ENCODE peak calls at places on chromosome 2, in ten cellular contexts. J is osteocyte; T is epithelial cell of proximal tubule; Z is fibroblast of lung; Y is psoas muscle; C is H1; Q is activated CD8-positive, alpha-beta T cell treated with anti-CD3 and anti-CD28 coated beads for 36 hours; E is tibial artery; P is coronary artery; G is Peyer's patch. V is an unnamed sample.

GRCh38 chr2:72722492-72723090 is 103.2 kb downstream of the EXOC6B start:
- DNase-seq in J (no peak), T (peak), Z (peak), Y (no peak), C (no peak), Q (no peak), E (no peak), P (no peak), G (no peak), V (no peak)

GRCh38 chr2:187976259-187976658 is 315.4 kb upstream of the GULP1 start:
- DNase-seq in J (no peak), T (no peak), Z (no peak), Y (no peak), C (no peak), Q (no peak), E (no peak), P (no peak), G (no peak), V (no peak)

GRCh38 chr2:41973871-41974270 is 74.0 kb upstream of the PKDCC start:
- DNase-seq in J (no peak), T (no peak), Z (no peak), Y (no peak), C (no peak), Q (no peak), E (no peak), P (peak), G (no peak), V (no peak)

GRCh38 chr2:2234398-2234797 is 96.7 kb downstream of the MYT1L start:
- DNase-seq in J (no peak), T (no peak), Z (no peak), Y (no peak), C (no peak), Q (no peak), E (no peak), P (no peak), G (no peak), V (no peak)

GRCh38 chr2:135030826-135031225 is 16.4 kb downstream of the MAP3K19 start:
- DNase-seq in J (no peak), T (no peak), Z (peak), Y (no peak), C (no peak), Q (no peak), E (no peak), P (no peak), G (no peak), V (no peak)

GRCh38 chr2:54979645-54980044 is 70.6 kb downstream of the RTN4 start:
- DNase-seq in J (no peak), T (no peak), Z (no peak), Y (no peak), C (no peak), Q (no peak), E (no peak), P (no peak), G (no peak), V (no peak)

GRCh38 chr2:84807063-84807485 is 73.8 kb downstream of the TRABD2A start:
- DNase-seq in J (peak), T (peak), Z (peak), Y (no peak), C (no peak), Q (no peak), E (no peak), P (no peak), G (no peak), V (no peak)

GRCh38 chr2:105781274-105781673 is 36.6 kb downstream of the NCK2 start:
- DNase-seq in J (no peak), T (peak), Z (peak), Y (no peak), C (no peak), Q (no peak), E (no peak), P (no peak), G (peak), V (no peak)

GRCh38 chr2:101262142-101262541 is 9.5 kb downstream of the CNOT11 start:
- DNase-seq in J (no peak), T (no peak), Z (no peak), Y (no peak), C (no peak), Q (no peak), E (no peak), P (no peak), G (no peak), V (no peak)

GRCh38 chr2:189018636-189019035 is 44.5 kb downstream of the COL3A1 start:
- DNase-seq in J (no peak), T (no peak), Z (peak), Y (no peak), C (no peak), Q (no peak), E (no peak), P (no peak), G (no peak), V (no peak)

DNA sequence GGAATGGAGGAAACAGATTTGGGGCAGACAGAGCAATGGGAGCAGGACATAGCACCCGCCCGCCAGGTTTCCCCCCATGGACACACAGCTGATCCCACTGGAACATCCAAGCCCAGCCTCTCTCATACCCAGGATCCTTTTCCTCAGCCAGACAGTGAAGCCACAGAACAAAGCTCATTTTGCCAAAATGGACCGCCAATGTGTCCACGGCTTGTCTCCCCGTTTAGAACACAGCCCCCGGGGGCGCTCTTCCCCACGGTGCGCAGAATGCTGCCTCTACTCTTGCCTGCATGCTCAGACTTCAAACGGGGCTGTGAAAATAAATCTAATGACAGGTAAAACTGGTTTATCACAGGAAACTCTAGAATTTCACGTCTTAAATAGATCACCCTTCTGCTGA is 548.5 kb upstream of the ID2 start:
- DNase-seq in J (no peak), T (no peak), Z (no peak), Y (no peak), C (no peak), Q (no peak), E (no peak), P (no peak), G (no peak), V (no peak)
- TF ChIP-seq CTCF in J (no peak), T (no peak), Z (no peak), Y (no peak), C (peak), Q (no peak), E (no peak), P (no peak), G (no peak), V (no peak)

DNA sequence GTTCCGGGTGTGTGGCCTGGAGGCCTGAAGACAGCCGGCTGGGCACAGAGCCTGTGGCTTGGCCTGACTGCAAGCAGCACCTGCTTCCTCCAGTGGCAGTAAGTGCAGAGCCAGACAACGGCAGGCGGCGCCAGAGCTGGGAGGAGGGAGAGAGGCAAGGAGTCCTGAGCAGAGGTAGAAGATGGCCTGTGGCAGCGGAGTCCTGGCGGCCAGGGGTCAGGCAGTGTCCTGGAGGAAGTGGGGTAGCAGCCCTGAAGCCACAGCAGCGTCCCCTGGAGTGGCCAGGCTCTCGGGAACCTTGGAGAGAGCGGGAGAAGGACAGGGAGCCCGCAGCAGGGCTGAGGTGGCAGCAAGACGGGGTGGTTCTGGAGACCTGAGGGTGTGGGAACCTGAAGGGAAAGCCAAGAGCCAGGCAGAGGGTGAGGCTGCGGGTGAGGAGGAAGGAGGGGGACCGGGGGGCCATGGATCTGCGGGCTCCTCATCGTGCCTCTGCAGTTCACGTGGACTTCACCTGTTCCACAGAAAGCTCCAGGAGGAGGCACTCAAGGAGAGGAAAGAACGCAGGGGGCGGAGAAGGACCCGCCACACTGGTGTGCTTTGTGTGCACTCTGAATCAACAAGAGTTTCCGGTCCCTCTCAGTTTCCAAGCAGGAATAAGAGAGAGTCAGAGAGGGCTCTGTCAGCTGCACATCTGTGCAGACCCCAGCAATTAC is 85.9 kb downstream of the USP40 start:
- DNase-seq in J (peak), T (no peak), Z (peak), Y (peak), C (no peak), Q (no peak), E (no peak), P (no peak), G (no peak), V (no peak)
- TF ChIP-seq CTCF in J (peak), T (peak), Z (no peak), Y (peak), C (no peak), Q (no peak), E (no peak), P (no peak), G (no peak), V (no peak)

GRCh38 chr2:24490674-24491625 is at the start of gene NCOA1:
- DNase-seq in J (peak), T (no peak), Z (peak), Y (peak), C (peak), Q (peak), E (peak), P (peak), G (peak), V (peak)
- TF ChIP-seq CTCF in J (peak), T (no peak), Z (no peak), Y (peak), C (peak), Q (no peak), E (peak), P (no peak), G (no peak), V (peak)

DNA sequence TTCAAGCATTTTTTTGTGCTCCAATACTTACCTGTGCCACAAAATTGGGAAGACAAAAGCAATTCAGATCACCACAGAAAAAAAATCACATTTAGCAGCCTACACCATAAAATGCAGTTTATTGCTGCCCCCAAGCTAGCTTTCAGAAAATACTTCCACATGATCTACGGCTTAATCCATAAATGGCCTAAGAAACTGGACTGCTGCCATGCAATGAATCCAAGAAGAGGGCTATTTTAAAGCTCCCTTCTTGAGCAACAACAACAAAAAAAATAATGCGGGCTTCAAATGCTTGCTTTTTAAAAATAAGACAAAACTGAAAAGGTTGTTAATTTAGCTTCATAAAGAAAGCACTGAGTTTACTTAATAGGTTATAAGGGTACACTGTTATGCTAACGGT is 272.3 kb downstream of the RAD51AP2 start:
- DNase-seq in J (no peak), T (no peak), Z (peak), Y (no peak), C (no peak), Q (no peak), E (no peak), P (no peak), G (no peak), V (no peak)
- TF ChIP-seq CTCF in J (no peak), T (no peak), Z (no peak), Y (no peak), C (no peak), Q (no peak), E (no peak), P (no peak), G (no peak), V (no peak)

GRCh38 chr2:36425771-36426340 is 70.3 kb downstream of the CRIM1 start:
- DNase-seq in J (no peak), T (no peak), Z (no peak), Y (no peak), C (no peak), Q (no peak), E (no peak), P (no peak), G (no peak), V (no peak)

GRCh38 chr2:36432479-36432878 is 76.9 kb downstream of the CRIM1 start:
- DNase-seq in J (no peak), T (no peak), Z (no peak), Y (no peak), C (no peak), Q (no peak), E (no peak), P (no peak), G (no peak), V (no peak)

GRCh38 chr2:36423619-36424120 is 68.1 kb downstream of the CRIM1 start:
- DNase-seq in J (no peak), T (no peak), Z (no peak), Y (no peak), C (no peak), Q (no peak), E (no peak), P (no peak), G (no peak), V (no peak)

GRCh38 chr2:36423172-36423571 is 67.6 kb downstream of the CRIM1 start:
- DNase-seq in J (no peak), T (no peak), Z (no peak), Y (no peak), C (no peak), Q (no peak), E (no peak), P (no peak), G (no peak), V (no peak)

GRCh38 chr2:36427790-36428243 is 72.2 kb downstream of the CRIM1 start:
- DNase-seq in J (no peak), T (no peak), Z (no peak), Y (peak), C (no peak), Q (no peak), E (no peak), P (no peak), G (no peak), V (no peak)
- TF ChIP-seq CTCF in J (no peak), T (no peak), Z (no peak), Y (no peak), C (no peak), Q (no peak), E (no peak), P (no peak), G (no peak), V (no peak)

DNA sequence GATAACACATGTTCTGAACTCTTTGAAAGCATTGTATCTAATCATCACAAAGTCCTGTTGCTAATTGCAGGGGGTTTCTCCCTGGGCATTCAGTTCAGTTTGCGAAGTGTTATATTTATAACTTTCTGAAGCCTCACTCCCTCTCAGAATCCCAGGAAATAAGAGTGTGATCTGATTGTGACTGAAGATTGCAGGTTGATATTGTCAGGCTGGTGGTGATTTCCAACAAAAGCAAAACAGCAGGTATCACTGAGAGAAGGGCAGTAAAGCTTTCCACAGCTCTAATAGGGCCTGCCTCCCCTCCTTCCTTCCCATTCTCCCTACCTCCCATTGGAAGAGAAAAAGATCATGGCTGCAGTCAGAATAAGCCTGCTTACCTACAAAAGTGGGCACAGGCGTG is 466.7 kb upstream of the FSHR start:
- DNase-seq in J (no peak), T (no peak), Z (no peak), Y (no peak), C (no peak), Q (no peak), E (no peak), P (no peak), G (no peak), V (no peak)
- TF ChIP-seq CTCF in J (no peak), T (no peak), Z (no peak), Y (no peak), C (no peak), Q (no peak), E (no peak), P (no peak), G (no peak), V (no peak)

GRCh38 chr2:133171396-133172004 is 396.8 kb downstream of the NCKAP5 start:
- DNase-seq in J (no peak), T (peak), Z (peak), Y (no peak), C (no peak), Q (no peak), E (no peak), P (no peak), G (no peak), V (peak)
- TF ChIP-seq CTCF in J (peak), T (peak), Z (peak), Y (peak), C (peak), Q (peak), E (peak), P (peak), G (peak), V (peak)

V was measured in GM10248.